ENCODE peak calls at places on chromosomes 2 and 18, in seven cellular contexts. Q is endothelial cell of umbilical vein; V is CD8-positive, alpha-beta T cell; I is naive thymus-derived CD4-positive, alpha-beta T cell; K is mesothelial cell of epicardium; R is GM20000; J is stimulated activated CD8-positive, alpha-beta memory T cell treated with anti-CD3 and anti-CD28 coated beads, Interleukin-4, amount 100 ng/mL, for 1 hour. Y is an unnamed sample.

GRCh38 chr2:239114616-239115265 is 266.9 kb downstream of the TWIST2 start:
- DNase-seq in J (no peak), V (no peak), R (no peak), I (no peak), K (no peak), Q (peak), Y (no peak)

GRCh38 chr2:231919341-231920035 is 6.7 kb downstream of the NPPC start:
- DNase-seq in Q (no peak), J (no peak), R (no peak), K (no peak), V (no peak), I (no peak), Y (no peak)

GRCh38 chr2:84038866-84039265 is 420.2 kb downstream of the SUCLG1 start:
- DNase-seq in Q (no peak), V (no peak), J (no peak), I (no peak), K (peak), R (no peak), Y (no peak)

GRCh38 chr2:111685342-111685741 is 198.7 kb downstream of the ANAPC1 start:
- DNase-seq in K (no peak), J (no peak), R (no peak), Q (no peak), I (no peak), V (no peak), Y (no peak)

GRCh38 chr18:10490401-10491289 is 35.2 kb upstream of the NAPG start:
- DNase-seq in Q (no peak), R (peak), I (peak), J (no peak), K (no peak), V (peak), Y (peak)

GRCh38 chr2:197184959-197185586 is 125.5 kb downstream of the ANKRD44 start:
- DNase-seq in Q (no peak), I (no peak), R (no peak), J (no peak), V (no peak), K (no peak), Y (no peak)

GRCh38 chr18:22813648-22814328 is 119.3 kb upstream of the RBBP8 start:
- DNase-seq in I (peak), J (no peak), K (no peak), R (peak), V (no peak), Q (peak), Y (peak)

GRCh38 chr2:161965994-161966393 is 108.0 kb downstream of the DPP4 start:
- DNase-seq in I (no peak), J (no peak), Q (no peak), K (no peak), R (no peak), V (no peak), Y (no peak)

GRCh38 chr2:164642946-164643555 is 21.8 kb upstream of the GRB14 start:
- DNase-seq in R (no peak), Q (no peak), K (no peak), V (no peak), I (no peak), J (no peak), Y (no peak)

GRCh38 chr2:219641390-219642063 is 14.1 kb downstream of the SLC4A3 start:
- DNase-seq in J (no peak), K (no peak), R (peak), V (no peak), Q (no peak), I (no peak), Y (no peak)

GRCh38 chr2:216155954-216156353 is 46.8 kb downstream of the XRCC5 start:
- DNase-seq in Q (no peak), R (no peak), I (no peak), K (no peak), J (no peak), V (no peak), Y (no peak)

GRCh38 chr18:31596081-31596872 is 4.6 kb downstream of the TTR start:
- DNase-seq in K (no peak), J (no peak), I (no peak), V (no peak), R (no peak), Q (no peak), Y (no peak)

GRCh38 chr2:234982096-234982834 is 30.4 kb downstream of the SH3BP4 start:
- DNase-seq in J (no peak), V (no peak), K (no peak), R (no peak), I (no peak), Q (no peak), Y (no peak)

GRCh38 chr2:29253495-29253894 is 138.3 kb downstream of the CLIP4 start:
- DNase-seq in Q (no peak), V (no peak), I (no peak), R (no peak), J (no peak), K (no peak), Y (no peak)

GRCh38 chr2:233980955-233981555 is 63.9 kb downstream of the TRPM8 start:
- DNase-seq in R (no peak), I (no peak), V (no peak), K (no peak), J (no peak), Q (no peak), Y (no peak)

GRCh38 chr2:126981476-126981875 is 82.8 kb downstream of the TEX51 start:
- DNase-seq in J (no peak), Q (no peak), V (no peak), R (no peak), K (no peak), I (no peak), Y (no peak)

GRCh38 chr2:193584522-193584938 is 1389.8 kb upstream of the TMEFF2 start:
- DNase-seq in J (no peak), Q (peak), K (no peak), I (no peak), V (no peak), R (peak), Y (peak)

GRCh38 chr2:67243919-67244318 is 153.2 kb upstream of the ETAA1 start:
- DNase-seq in J (no peak), Q (no peak), V (no peak), K (no peak), R (no peak), I (no peak), Y (no peak)

GRCh38 chr2:31764169-31764568 is 183.4 kb upstream of the SRD5A2 start:
- DNase-seq in K (no peak), J (no peak), V (no peak), Q (no peak), R (no peak), I (no peak), Y (no peak)

GRCh38 chr2:85729825-85730510 is 23.8 kb upstream of the ATOH8 start:
- DNase-seq in J (no peak), I (no peak), K (no peak), R (no peak), Q (no peak), V (no peak), Y (no peak)

GRCh38 chr2:232434091-232434490 is 21.9 kb upstream of the ALPI start:
- DNase-seq in J (no peak), V (no peak), K (no peak), Q (no peak), R (no peak), I (no peak), Y (peak)

GRCh38 chr2:63902149-63902548 is 60.5 kb downstream of the UGP2 start:
- DNase-seq in J (no peak), R (no peak), V (no peak), K (no peak), I (no peak), Q (no peak), Y (no peak)

GRCh38 chr2:42185200-42185921 is 16.2 kb downstream of the EML4 start:
- DNase-seq in Q (no peak), R (no peak), J (no peak), K (no peak), I (no peak), V (no peak), Y (no peak)

GRCh38 chr18:25365242-25365641 is 13.3 kb upstream of the ZNF521 start:
- DNase-seq in R (no peak), I (no peak), J (no peak), K (no peak), V (no peak), Q (no peak), Y (no peak)

GRCh38 chr18:5890606-5891360 is 4.5 kb downstream of the TMEM200C start:
- DNase-seq in K (peak), V (no peak), Q (peak), J (no peak), I (peak), R (peak), Y (no peak)

GRCh38 chr18:59988098-59988706 is 88.4 kb downstream of the PMAIP1 start:
- DNase-seq in K (no peak), J (no peak), R (peak), Q (peak), I (peak), V (peak), Y (peak)

GRCh38 chr2:113894156-113894743 is 4.4 kb downstream of the ACTR3 start:
- DNase-seq in J (no peak), K (no peak), Q (peak), I (no peak), R (no peak), V (no peak), Y (no peak)

GRCh38 chr18:11366410-11366809 is 217.0 kb upstream of the PIEZO2 start:
- DNase-seq in R (no peak), K (no peak), Q (no peak), I (no peak), V (no peak), J (no peak), Y (no peak)

GRCh38 chr2:104043864-104044263 is 810.1 kb upstream of the POU3F3 start:
- DNase-seq in J (no peak), K (no peak), V (no peak), Q (no peak), R (no peak), I (no peak), Y (peak)

GRCh38 chr18:8754995-8755955 is 49.9 kb downstream of the MTCL1 start:
- DNase-seq in I (peak), Q (no peak), R (no peak), K (no peak), V (peak), J (no peak), Y (peak)

GRCh38 chr2:110115291-110116032 is at the start of gene MALL:
- DNase-seq in J (no peak), V (no peak), I (no peak), R (no peak), K (no peak), Q (peak), Y (no peak)

GRCh38 chr2:20421336-20421987 is 25.4 kb upstream of the RHOB start:
- DNase-seq in V (no peak), Q (no peak), I (no peak), J (no peak), R (no peak), K (peak), Y (no peak)

Y was measured in NAMALWA.